ENCODE peak calls at places on chromosomes 13 and 19, in eight cellular contexts. F is tibial nerve; W is GM06990; E is AG10803; Z is fibroblast of villous mesenchyme; G is NCI-H82; J is activated CD8-positive, alpha-beta T cell treated with anti-CD3 and anti-CD28 coated beads, Interleukin-2, amount 10 ng/mL, durations not matched to agents 7 days and 5 days; B is activated gamma-delta T cell treated with Interleukin-2 at 50 U/mL for 16 hours. O is an unnamed sample.

GRCh38 chr13:52650731-52651130 is 1.9 kb upstream of the SUGT1 start:
- DNase-seq in F (no peak), W (no peak), E (no peak), Z (no peak), G (no peak), J (no peak), B (no peak), O (no peak)

GRCh38 chr19:41646589-41647204 is 19.8 kb upstream of the CEACAM4 start:
- DNase-seq in F (no peak), W (peak), E (peak), Z (no peak), G (peak), J (peak), B (peak), O (no peak)

GRCh38 chr19:45691516-45692186 is at the start of gene SNRPD2:
- DNase-seq in F (peak), W (no peak), E (peak), Z (peak), G (peak), J (peak), B (peak), O (peak)

GRCh38 chr19:49071860-49072547 is 495 bp downstream of the KCNA7 start:
- DNase-seq in F (no peak), W (no peak), E (no peak), Z (no peak), G (peak), J (no peak), B (no peak), O (no peak)

GRCh38 chr13:60286707-60287106 is 110.3 kb upstream of the TDRD3 start:
- DNase-seq in F (no peak), W (no peak), E (no peak), Z (no peak), G (no peak), J (no peak), B (no peak), O (no peak)

GRCh38 chr13:99378985-99379734 is 72.0 kb upstream of the GPR183 start:
- DNase-seq in F (no peak), W (no peak), E (no peak), Z (no peak), G (no peak), J (peak), B (no peak), O (no peak)

GRCh38 chr13:28551498-28551895 is 56.6 kb upstream of the FLT1 start:
- DNase-seq in F (no peak), W (no peak), E (no peak), Z (no peak), G (no peak), J (no peak), B (no peak), O (no peak)

GRCh38 chr13:48783181-48783630 is 129.5 kb downstream of the CYSLTR2 start:
- DNase-seq in F (peak), W (no peak), E (peak), Z (peak), G (peak), J (no peak), B (no peak), O (peak)

GRCh38 chr13:29465741-29466293 is 129.7 kb downstream of the SLC7A1 start:
- DNase-seq in F (peak), W (no peak), E (peak), Z (peak), G (no peak), J (no peak), B (no peak), O (no peak)

GRCh38 chr19:44748426-44749254 is at the start of gene BCL3:
- DNase-seq in F (no peak), W (peak), E (peak), Z (no peak), G (peak), J (peak), B (peak), O (no peak)

GRCh38 chr19:39237200-39238184 is 7.3 kb downstream of the IFNL3 start:
- DNase-seq in F (no peak), W (peak), E (no peak), Z (no peak), G (peak), J (peak), B (peak), O (no peak)

GRCh38 chr19:54325631-54326030 is 12.7 kb upstream of the LILRA5 start:
- DNase-seq in F (no peak), W (no peak), E (no peak), Z (no peak), G (no peak), J (no peak), B (no peak), O (no peak)

GRCh38 chr13:38824342-38824741 is 137.5 kb downstream of the FREM2 start:
- DNase-seq in F (no peak), W (peak), E (no peak), Z (no peak), G (peak), J (no peak), B (no peak), O (no peak)

GRCh38 chr19:47243776-47244547 is 12.4 kb upstream of the CCDC9 start:
- DNase-seq in F (peak), W (peak), E (peak), Z (peak), G (peak), J (peak), B (peak), O (peak)

GRCh38 chr13:49388256-49388655 is 55.6 kb downstream of the CAB39L start:
- DNase-seq in F (no peak), W (no peak), E (no peak), Z (no peak), G (no peak), J (no peak), B (no peak), O (no peak)

GRCh38 chr19:18399008-18399407 is 1.6 kb upstream of the LRRC25 start:
- DNase-seq in F (no peak), W (no peak), E (peak), Z (peak), G (no peak), J (no peak), B (no peak), O (no peak)

GRCh38 chr13:113998781-113999617 is 25.1 kb upstream of the C13orf46 start:
- DNase-seq in F (no peak), W (no peak), E (no peak), Z (no peak), G (no peak), J (no peak), B (no peak), O (no peak)

GRCh38 chr13:113493315-113493951 is 2.9 kb upstream of the DCUN1D2 start:
- DNase-seq in F (no peak), W (no peak), E (peak), Z (peak), G (no peak), J (peak), B (no peak), O (no peak)

GRCh38 chr13:21998279-21998678 is 327.4 kb downstream of the FGF9 start:
- DNase-seq in F (no peak), W (no peak), E (no peak), Z (no peak), G (no peak), J (no peak), B (no peak), O (no peak)